ENCODE peak calls at places on chromosome 2, in ten cellular contexts. E, U, N, R, H, Z, V, J, G and C are unnamed samples.

GRCh38 chr2:88538362-88538917 is 85.9 kb upstream of the FOXI3 start:
- DNase-seq in E (no peak), U (no peak), N (no peak), R (no peak), H (no peak), Z (peak; percentile 54), V (no peak), J (no peak), G (no peak), C (no peak)

GRCh38 chr2:45664635-45665269 is 13.3 kb downstream of the PRKCE start:
- DNase-seq in E (no peak), U (no peak), N (no peak), R (no peak), H (no peak), Z (no peak), V (no peak), J (no peak), G (no peak), C (no peak)

GRCh38 chr2:206920310-206920709 is 19.0 kb upstream of the CPO start:
- DNase-seq in E (no peak), U (peak; percentile 6), N (no peak), R (no peak), H (no peak), Z (peak; percentile 55), V (no peak), J (no peak), G (no peak), C (no peak)

GRCh38 chr2:11179899-11180298 is 24.6 kb downstream of the SLC66A3 start:
- DNase-seq in E (no peak), U (no peak), N (no peak), R (no peak), H (no peak), Z (no peak), V (no peak), J (no peak), G (no peak), C (no peak)

GRCh38 chr2:221774136-221774535 is 202.0 kb upstream of the EPHA4 start:
- DNase-seq in E (no peak), U (no peak), N (no peak), R (no peak), H (no peak), Z (no peak), V (no peak), J (no peak), G (no peak), C (no peak)

GRCh38 chr2:86786001-86786536 is 4.6 kb downstream of the CD8A start:
- DNase-seq in E (no peak), U (no peak), N (no peak), R (no peak), H (no peak), Z (peak; percentile 74), V (no peak), J (no peak), G (peak; percentile 87), C (no peak)

GRCh38 chr2:160054984-160055725 is 7.3 kb downstream of the PLA2R1 start:
- DNase-seq in E (no peak), U (no peak), N (no peak), R (no peak), H (no peak), Z (peak; percentile 70), V (no peak), J (peak; percentile 31), G (no peak), C (no peak)

GRCh38 chr2:218671077-218671653 is 637 bp downstream of the RNF25 start:
- DNase-seq in E (no peak), U (no peak), N (no peak), R (no peak), H (no peak), Z (no peak), V (no peak), J (peak; percentile 72), G (no peak), C (no peak)

GRCh38 chr2:16321872-16322271 is 343.8 kb downstream of the CYRIA start:
- DNase-seq in E (no peak), U (no peak), N (no peak), R (no peak), H (no peak), Z (peak; percentile 66), V (no peak), J (no peak), G (no peak), C (no peak)

GRCh38 chr2:240646061-240646899 is 21.0 kb downstream of the GPR35 start:
- DNase-seq in E (no peak), U (no peak), N (no peak), R (no peak), H (no peak), Z (peak; percentile 25), V (peak; percentile 2), J (no peak), G (no peak), C (peak; percentile 82)

GRCh38 chr2:221705478-221705877 is 133.4 kb upstream of the EPHA4 start:
- DNase-seq in E (no peak), U (no peak), N (no peak), R (no peak), H (no peak), Z (no peak), V (no peak), J (no peak), G (no peak), C (no peak)

GRCh38 chr2:172964511-172964910 is 111.1 kb upstream of the MAP3K20 start:
- DNase-seq in E (no peak), U (no peak), N (no peak), R (no peak), H (no peak), Z (no peak), V (no peak), J (no peak), G (no peak), C (no peak)

GRCh38 chr2:102258025-102258385 is 53.4 kb upstream of the IL1RL1 start:
- DNase-seq in E (no peak), U (no peak), N (no peak), R (no peak), H (no peak), Z (no peak), V (no peak), J (no peak), G (peak; percentile 34), C (no peak)

GRCh38 chr2:224343226-224343625 is 58.7 kb downstream of the FAM124B start:
- DNase-seq in E (no peak), U (no peak), N (no peak), R (no peak), H (no peak), Z (no peak), V (no peak), J (no peak), G (no peak), C (no peak)

GRCh38 chr2:201432551-201433388 is 18.5 kb downstream of the TRAK2 start:
- DNase-seq in E (no peak), U (no peak), N (no peak), R (no peak), H (no peak), Z (no peak), V (no peak), J (no peak), G (no peak), C (no peak)

GRCh38 chr2:112032615-112033457 is 22.2 kb upstream of the TMEM87B start:
- DNase-seq in E (peak; percentile 40), U (no peak), N (peak; percentile 52), R (no peak), H (no peak), Z (no peak), V (peak; percentile 67), J (peak; percentile 93), G (no peak), C (peak; percentile 38)

GRCh38 chr2:196718796-196719564 is 79.5 kb downstream of the CCDC150 start:
- DNase-seq in E (no peak), U (peak; percentile 52), N (peak; percentile 16), R (peak; percentile 79), H (peak; percentile 66), Z (peak; percentile 71), V (peak; percentile 19), J (peak; percentile 4), G (no peak), C (no peak)
- TF ChIP-seq CTCF in E (no peak), U (peak; percentile 36), N (no peak), R (peak; percentile 65), H (peak; percentile 40), Z (peak; percentile 58), V (no peak), J (peak; percentile 23), G (no peak), C (peak; percentile 37)

DNA sequence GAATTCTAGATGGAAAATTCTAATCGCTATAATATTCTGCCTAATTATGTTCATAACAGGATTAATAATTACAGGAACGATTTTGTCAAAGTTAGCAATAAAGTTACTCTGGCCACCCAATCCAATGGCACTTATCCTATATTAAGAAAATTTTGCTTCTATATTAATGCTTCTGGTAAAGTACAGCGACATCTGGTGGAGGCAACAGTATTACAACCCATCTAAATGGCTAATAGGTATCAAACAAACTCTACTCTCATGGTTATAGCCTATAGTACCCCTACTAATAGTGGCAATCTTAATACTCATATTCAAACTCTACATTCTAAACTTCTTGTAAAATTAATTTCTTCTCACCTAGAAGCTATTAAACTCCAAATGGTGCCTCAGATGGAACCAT is 1084.7 kb upstream of the LRRTM1 start:
- DNase-seq in E (no peak), U (no peak), N (no peak), R (no peak), H (no peak), Z (no peak), V (no peak), J (peak; percentile 31), G (peak; percentile 7), C (no peak)
- TF ChIP-seq CTCF in E (no peak), U (no peak), N (no peak), R (no peak), H (no peak), Z (peak; percentile 67), V (no peak), J (peak; percentile 61), G (peak; percentile 46), C (no peak)

DNA sequence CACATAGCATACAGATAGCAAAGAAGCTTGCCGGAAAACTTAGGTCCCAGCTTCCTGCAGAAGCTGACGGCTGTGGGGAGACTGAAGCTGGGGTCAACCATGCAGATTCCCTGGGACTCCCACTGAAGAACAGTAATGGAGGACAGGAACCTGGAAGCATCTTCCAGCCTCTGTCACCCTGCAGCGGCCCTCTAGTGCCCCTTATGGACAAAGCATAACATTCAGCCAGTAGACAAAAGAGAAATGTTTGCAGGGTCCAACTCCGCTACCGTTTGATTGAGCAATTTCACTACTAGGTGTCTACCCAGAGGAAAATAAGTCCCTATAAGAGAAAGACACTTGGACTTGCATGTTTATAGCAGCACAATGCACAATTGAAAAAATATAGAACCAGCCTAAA is 460.6 kb downstream of the CNTNAP5 start:
- DNase-seq in E (no peak), U (no peak), N (no peak), R (peak; percentile 16), H (no peak), Z (no peak), V (no peak), J (no peak), G (no peak), C (no peak)
- TF ChIP-seq CTCF in E (no peak), U (peak; percentile 3), N (no peak), R (peak; percentile 29), H (no peak), Z (peak; percentile 47), V (no peak), J (peak; percentile 30), G (no peak), C (no peak)

DNA sequence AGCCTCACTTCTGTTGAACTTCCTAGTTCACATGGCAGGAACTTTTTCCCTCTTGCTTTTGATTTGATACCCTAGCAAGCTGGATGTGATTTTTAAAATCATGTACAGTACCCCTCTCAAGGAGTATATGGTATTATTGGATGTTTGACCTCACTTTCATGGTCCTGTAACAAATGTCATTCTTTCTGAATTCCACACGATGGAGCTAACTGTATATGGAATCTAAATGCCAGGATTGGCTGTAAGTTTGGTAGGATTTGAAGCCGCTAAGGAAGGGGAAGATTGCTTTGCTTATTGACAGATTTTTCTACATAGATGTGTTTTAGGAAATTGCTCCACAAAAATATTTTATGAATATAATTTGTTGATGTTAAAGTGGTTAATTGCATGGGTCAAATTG is 18.3 kb downstream of the MAIP1 start:
- DNase-seq in E (no peak), U (peak; percentile 19), N (no peak), R (peak; percentile 46), H (no peak), Z (no peak), V (no peak), J (peak; percentile 50), G (no peak), C (no peak)
- TF ChIP-seq CTCF in E (peak; percentile 43), U (peak; percentile 54), N (peak; percentile 59), R (peak; percentile 83), H (peak; percentile 54), Z (peak; percentile 80), V (peak; percentile 49), J (peak; percentile 82), G (peak; percentile 38), C (peak; percentile 71)